ENCODE peak calls at places on chromosomes 4 and X, in six cellular contexts. Z is stimulated activated CD8-positive, alpha-beta memory T cell treated with anti-CD3 and anti-CD28 coated beads, Interleukin-15, amount 100 ng/mL, for 4 hours; O is NAMALWA; J is CD4-positive, alpha-beta memory T cell; B is GM10248; Q is breast epithelium. A is an unnamed sample.

GRCh38 chrX:87583679-87584078 is 66.1 kb downstream of the KLHL4 start:
- DNase-seq in Z (no peak), O (peak), J (no peak), B (no peak), Q (no peak), A (no peak)

GRCh38 chr4:8831221-8832129 is 40.2 kb downstream of the HMX1 start:
- DNase-seq in Z (no peak), O (no peak), J (no peak), B (no peak), Q (peak), A (no peak)

GRCh38 chr4:141346144-141346543 is 125.4 kb downstream of the ZNF330 start:
- DNase-seq in Z (no peak), O (peak), J (no peak), B (peak), Q (no peak), A (no peak)

GRCh38 chr4:7462509-7462971 is 27.8 kb upstream of the PSAPL1 start:
- DNase-seq in Z (no peak), O (no peak), J (no peak), B (no peak), Q (no peak), A (no peak)

GRCh38 chr4:27692098-27692679 is 831.5 kb downstream of the STIM2 start:
- DNase-seq in Z (no peak), O (peak), J (no peak), B (peak), Q (no peak), A (no peak)

GRCh38 chrX:147875866-147876596 is 35.7 kb upstream of the FMR1 start:
- DNase-seq in Z (no peak), O (peak), J (peak), B (no peak), Q (no peak), A (no peak)

GRCh38 chr4:8402181-8402597 is 38.3 kb downstream of the ACOX3 start:
- DNase-seq in Z (no peak), O (no peak), J (no peak), B (no peak), Q (no peak), A (no peak)

GRCh38 chrX:112687189-112687691 is 7.5 kb upstream of the LHFPL1 start:
- DNase-seq in Z (no peak), O (no peak), J (no peak), B (no peak), Q (no peak), A (no peak)

GRCh38 chrX:110146521-110146920 is 143.6 kb downstream of the TMEM164 start:
- DNase-seq in Z (no peak), O (peak), J (peak), B (peak), Q (no peak), A (no peak)

GRCh38 chrX:77009691-77010090 is 437.5 kb upstream of the FGF16 start:
- DNase-seq in Z (no peak), O (no peak), J (no peak), B (no peak), Q (no peak), A (no peak)

GRCh38 chr4:25238052-25238451 is 4.2 kb downstream of the PI4K2B start:
- DNase-seq in Z (no peak), O (no peak), J (no peak), B (no peak), Q (no peak), A (no peak)

GRCh38 chrX:153931748-153932147 is 3.1 kb downstream of the NAA10 start:
- DNase-seq in Z (no peak), O (no peak), J (no peak), B (no peak), Q (no peak), A (no peak)

GRCh38 chrX:79413009-79413408 is 45.9 kb upstream of the ITM2A start:
- DNase-seq in Z (no peak), O (peak), J (peak), B (peak), Q (no peak), A (no peak)

GRCh38 chr4:38752393-38752961 is 30.3 kb downstream of the TLR10 start:
- DNase-seq in Z (no peak), O (no peak), J (no peak), B (peak), Q (no peak), A (no peak)

GRCh38 chrX:103716967-103717366 is 6.3 kb downstream of the TMEM31 start:
- DNase-seq in Z (no peak), O (no peak), J (no peak), B (no peak), Q (no peak), A (peak)

GRCh38 chr4:85166318-85166717 is 199.8 kb upstream of the WDFY3 start:
- DNase-seq in Z (no peak), O (no peak), J (no peak), B (no peak), Q (no peak), A (no peak)

GRCh38 chrX:73965833-73966232 is 338.1 kb upstream of the ZCCHC13 start:
- DNase-seq in Z (no peak), O (no peak), J (no peak), B (no peak), Q (no peak), A (no peak)

GRCh38 chr4:174592985-174593335 is 70.7 kb upstream of the HPGD start:
- DNase-seq in Z (no peak), O (no peak), J (no peak), B (no peak), Q (no peak), A (no peak)

GRCh38 chr4:118281611-118282442 is 71.0 kb downstream of the PRSS12 start:
- DNase-seq in Z (no peak), O (peak), J (no peak), B (no peak), Q (no peak), A (no peak)

GRCh38 chrX:71917621-71918341 is 7.1 kb downstream of the NHSL2 start:
- DNase-seq in Z (no peak), O (no peak), J (no peak), B (no peak), Q (no peak), A (no peak)

GRCh38 chrX:79182616-79183015 is 38.1 kb downstream of the GPR174 start:
- DNase-seq in Z (no peak), O (no peak), J (no peak), B (peak), Q (no peak), A (no peak)

GRCh38 chr4:54513231-54513630 is 144.5 kb upstream of the KIT start:
- DNase-seq in Z (no peak), O (no peak), J (no peak), B (no peak), Q (no peak), A (no peak)

GRCh38 chrX:132153166-132153565 is 25.3 kb upstream of the FRMD7 start:
- DNase-seq in Z (no peak), O (no peak), J (no peak), B (no peak), Q (no peak), A (no peak)

A was measured in cerebellar nuclear complex.